ENCODE peak calls at places on chromosomes 5 and 9, in ten cellular contexts. N is CD4-positive, CD25-positive, alpha-beta regulatory T cell; F is CD8-positive, alpha-beta memory T cell; D is mesenchymal stem cell; Z is OCI-LY7; J is WERI-Rb-1; P is fibroblast of lung; M is pancreas; U is heart right ventricle; H is H7. Y is an unnamed sample.

GRCh38 chr5:62306494-62307363 is 723 bp downstream of the KIF2A start:
- DNase-seq in N (peak; percentile 72), F (peak; percentile 71), D (peak; percentile 67), Z (peak; percentile 71), J (peak; percentile 42), P (peak; percentile 41), M (peak; percentile 33), U (peak; percentile 32), H (peak; percentile 71), Y (no peak)

GRCh38 chr5:133124891-133125290 is 73.1 kb downstream of the HSPA4 start:
- DNase-seq in N (no peak), F (no peak), D (no peak), Z (no peak), J (no peak), P (no peak), M (no peak), U (no peak), H (no peak), Y (no peak)

GRCh38 chr9:80605129-80605528 is 1033.4 kb downstream of the TLE4 start:
- DNase-seq in N (no peak), F (no peak), D (peak; percentile 57), Z (no peak), J (no peak), P (peak; percentile 57), M (no peak), U (no peak), H (peak; percentile 1), Y (peak; percentile 14)

GRCh38 chr5:139639619-139640431 is 8.3 kb upstream of the CXXC5 start:
- DNase-seq in N (no peak), F (no peak), D (no peak), Z (no peak), J (peak; percentile 72), P (no peak), M (peak; percentile 76), U (no peak), H (peak; percentile 45), Y (no peak)

GRCh38 chr9:23050548-23050947 is 603.9 kb downstream of the DMRTA1 start:
- DNase-seq in N (no peak), F (no peak), D (no peak), Z (no peak), J (no peak), P (no peak), M (no peak), U (no peak), H (no peak), Y (no peak)

GRCh38 chr9:99015890-99016289 is 72.2 kb downstream of the COL15A1 start:
- DNase-seq in N (no peak), F (no peak), D (no peak), Z (no peak), J (no peak), P (no peak), M (no peak), U (no peak), H (no peak), Y (no peak)

GRCh38 chr5:171537463-171537862 is 118.0 kb downstream of the FGF18 start:
- DNase-seq in N (no peak), F (no peak), D (peak; percentile 19), Z (no peak), J (no peak), P (peak; percentile 49), M (no peak), U (no peak), H (no peak), Y (peak; percentile 50)

GRCh38 chr5:6302099-6302498 is 76.2 kb downstream of the MED10 start:
- DNase-seq in N (no peak), F (no peak), D (no peak), Z (no peak), J (no peak), P (no peak), M (no peak), U (no peak), H (no peak), Y (no peak)

GRCh38 chr5:119022017-119022745 is 33.8 kb upstream of the DTWD2 start:
- DNase-seq in N (peak; percentile 65), F (peak; percentile 20), D (peak; percentile 58), Z (peak; percentile 79), J (no peak), P (peak; percentile 38), M (no peak), U (no peak), H (peak; percentile 32), Y (peak; percentile 11)

GRCh38 chr5:167921796-167922195 is 369.6 kb upstream of the WWC1 start:
- DNase-seq in N (no peak), F (no peak), D (no peak), Z (no peak), J (no peak), P (no peak), M (no peak), U (no peak), H (no peak), Y (no peak)

GRCh38 chr5:131068893-131069643 is 96.0 kb downstream of the HINT1 start:
- DNase-seq in N (peak; percentile 93), F (peak; percentile 66), D (no peak), Z (peak; percentile 34), J (no peak), P (no peak), M (no peak), U (no peak), H (no peak), Y (no peak)

GRCh38 chr5:83636141-83636540 is 84.5 kb downstream of the HAPLN1 start:
- DNase-seq in N (no peak), F (no peak), D (peak; percentile 28), Z (no peak), J (no peak), P (peak; percentile 71), M (no peak), U (no peak), H (no peak), Y (peak; percentile 5)

GRCh38 chr5:158881076-158881880 is 218.4 kb downstream of the EBF1 start:
- DNase-seq in N (no peak), F (no peak), D (peak; percentile 16), Z (peak; percentile 41), J (no peak), P (no peak), M (no peak), U (no peak), H (no peak), Y (no peak)

GRCh38 chr9:77954619-77955018 is 77.0 kb downstream of the GNAQ start:
- DNase-seq in N (no peak), F (no peak), D (peak; percentile 52), Z (no peak), J (no peak), P (peak; percentile 82), M (no peak), U (no peak), H (no peak), Y (no peak)

GRCh38 chr5:3277590-3278196 is 317.9 kb upstream of the IRX1 start:
- DNase-seq in N (no peak), F (no peak), D (no peak), Z (no peak), J (no peak), P (no peak), M (no peak), U (no peak), H (peak; percentile 75), Y (no peak)

GRCh38 chr5:133635051-133635450 is 22.7 kb upstream of the FSTL4 start:
- DNase-seq in N (no peak), F (no peak), D (peak; percentile 26), Z (no peak), J (no peak), P (peak; percentile 59), M (no peak), U (no peak), H (no peak), Y (peak; percentile 12)

GRCh38 chr9:135023389-135023788 is 64.1 kb upstream of the OLFM1 start:
- DNase-seq in N (no peak), F (no peak), D (no peak), Z (no peak), J (no peak), P (peak; percentile 5), M (no peak), U (no peak), H (no peak), Y (peak; percentile 2)

GRCh38 chr5:174573210-174574014 is 151.0 kb upstream of the MSX2 start:
- DNase-seq in N (no peak), F (no peak), D (no peak), Z (no peak), J (no peak), P (peak; percentile 36), M (no peak), U (no peak), H (no peak), Y (no peak)

GRCh38 chr9:100099722-100100042 is 639 bp downstream of the INVS start:
- DNase-seq in N (no peak), F (no peak), D (no peak), Z (no peak), J (peak; percentile 39), P (no peak), M (no peak), U (no peak), H (no peak), Y (no peak)

GRCh38 chr5:71697967-71698366 is 21.1 kb upstream of the CARTPT start:
- DNase-seq in N (no peak), F (no peak), D (no peak), Z (peak; percentile 2), J (no peak), P (no peak), M (no peak), U (no peak), H (peak; percentile 70), Y (no peak)

GRCh38 chr9:110579763-110580255 is 268 bp upstream of the SVEP1 start:
- DNase-seq in N (no peak), F (no peak), D (peak; percentile 83), Z (no peak), J (no peak), P (peak; percentile 60), M (no peak), U (peak; percentile 12), H (peak; percentile 37), Y (no peak)
- H3K4me3 ChIP-seq in N (no peak overlapping the region), F (no peak overlapping the region), D (peak overlapping the region; percentile 85), Z (no peak overlapping the region), J (no peak overlapping the region), P (peak overlapping the region; percentile 75), M (peak overlapping the region; percentile 18), U (peak overlapping the region; percentile 56), H (peak overlapping the region; percentile 67), Y (peak overlapping the region; percentile 71)

GRCh38 chr9:138053321-138053868 is 175.8 kb downstream of the CACNA1B start:
- DNase-seq in N (no peak), F (no peak), D (no peak), Z (peak; percentile 28), J (no peak), P (no peak), M (no peak), U (no peak), H (peak; percentile 81), Y (no peak)
- H3K4me3 ChIP-seq in N (no peak overlapping the region), F (no peak overlapping the region), D (no peak overlapping the region), Z (no peak overlapping the region), J (no peak overlapping the region), P (no peak overlapping the region), M (no peak overlapping the region), U (no peak overlapping the region), H (no peak overlapping the region), Y (no peak overlapping the region)

GRCh38 chr5:59037453-59038168 is 454.7 kb downstream of the RAB3C start:
- DNase-seq in N (no peak), F (no peak), D (no peak), Z (no peak), J (no peak), P (no peak), M (no peak), U (no peak), H (no peak), Y (no peak)
- H3K4me3 ChIP-seq in N (peak overlapping the region; percentile 92), F (peak overlapping the region; percentile 76), D (peak overlapping the region; percentile 90), Z (no peak overlapping the region), J (no peak overlapping the region), P (peak overlapping the region; percentile 69), M (no peak overlapping the region), U (peak overlapping the region; percentile 83), H (no peak overlapping the region), Y (peak overlapping the region; percentile 91)

GRCh38 chr9:119818726-119819435 is 449.6 kb upstream of the BRINP1 start:
- DNase-seq in N (no peak), F (no peak), D (no peak), Z (no peak), J (peak; percentile 48), P (no peak), M (no peak), U (no peak), H (no peak), Y (no peak)
- H3K4me3 ChIP-seq in N (no peak overlapping the region), F (no peak overlapping the region), D (no peak overlapping the region), Z (no peak overlapping the region), J (no peak overlapping the region), P (no peak overlapping the region), M (no peak overlapping the region), U (no peak overlapping the region), H (no peak overlapping the region), Y (no peak overlapping the region)